ENCODE peak calls at places on chromosomes 6 and 20, in seven cellular contexts. One of them, this sample, is unnamed.

GRCh38 chr6:113246186-113246585 is 611.0 kb upstream of the MARCKS start:
- DNase-seq in cardiac muscle cell: no peak
- DNase-seq in BJ: no peak
- DNase-seq in PC-9: no peak
- DNase-seq in choroid plexus epithelial cell: peak
- DNase-seq in transverse colon: no peak
- DNase-seq in lower lobe of right lung: no peak
- DNase-seq in this sample: no peak

GRCh38 chr6:152984387-152984872 is 1.6 kb upstream of the FBXO5 start:
- DNase-seq in lower lobe of right lung: no peak
- DNase-seq in PC-9: no peak
- DNase-seq in cardiac muscle cell: no peak
- DNase-seq in choroid plexus epithelial cell: no peak
- DNase-seq in BJ: no peak
- DNase-seq in transverse colon: no peak
- DNase-seq in this sample: no peak

GRCh38 chr6:160202411-160202810 is 56.2 kb downstream of the SLC22A2 start:
- DNase-seq in transverse colon: no peak
- DNase-seq in choroid plexus epithelial cell: no peak
- DNase-seq in PC-9: no peak
- DNase-seq in lower lobe of right lung: no peak
- DNase-seq in cardiac muscle cell: no peak
- DNase-seq in BJ: peak
- DNase-seq in this sample: peak

GRCh38 chr6:144417686-144418085 is 132.6 kb downstream of the UTRN start:
- DNase-seq in transverse colon: no peak
- DNase-seq in PC-9: no peak
- DNase-seq in choroid plexus epithelial cell: peak
- DNase-seq in lower lobe of right lung: no peak
- DNase-seq in BJ: no peak
- DNase-seq in cardiac muscle cell: no peak
- DNase-seq in this sample: no peak

GRCh38 chr6:125046107-125046925 is 84.1 kb downstream of the RNF217 start:
- DNase-seq in lower lobe of right lung: no peak
- DNase-seq in choroid plexus epithelial cell: no peak
- DNase-seq in cardiac muscle cell: no peak
- DNase-seq in transverse colon: no peak
- DNase-seq in PC-9: peak
- DNase-seq in BJ: peak
- DNase-seq in this sample: no peak

GRCh38 chr6:155126727-155127439 is 131.8 kb downstream of the TIAM2 start:
- DNase-seq in transverse colon: no peak
- DNase-seq in cardiac muscle cell: no peak
- DNase-seq in PC-9: peak
- DNase-seq in choroid plexus epithelial cell: peak
- DNase-seq in lower lobe of right lung: no peak
- DNase-seq in BJ: no peak
- DNase-seq in this sample: no peak

GRCh38 chr6:13689511-13690256 is 22.0 kb downstream of the RANBP9 start:
- DNase-seq in transverse colon: no peak
- DNase-seq in BJ: no peak
- DNase-seq in lower lobe of right lung: no peak
- DNase-seq in PC-9: no peak
- DNase-seq in choroid plexus epithelial cell: no peak
- DNase-seq in cardiac muscle cell: no peak
- DNase-seq in this sample: no peak

GRCh38 chr6:105445461-105445860 is 42.6 kb upstream of the PREP start:
- DNase-seq in transverse colon: no peak
- DNase-seq in BJ: no peak
- DNase-seq in lower lobe of right lung: no peak
- DNase-seq in choroid plexus epithelial cell: no peak
- DNase-seq in PC-9: no peak
- DNase-seq in cardiac muscle cell: no peak
- DNase-seq in this sample: no peak

GRCh38 chr20:41223112-41223511 is 85.8 kb downstream of the PLCG1 start:
- DNase-seq in PC-9: no peak
- DNase-seq in BJ: no peak
- DNase-seq in choroid plexus epithelial cell: peak
- DNase-seq in cardiac muscle cell: no peak
- DNase-seq in transverse colon: no peak
- DNase-seq in lower lobe of right lung: no peak
- DNase-seq in this sample: no peak

GRCh38 chr6:108134213-108134973 is 31.4 kb upstream of the NR2E1 start:
- DNase-seq in cardiac muscle cell: no peak
- DNase-seq in BJ: no peak
- DNase-seq in PC-9: no peak
- DNase-seq in transverse colon: no peak
- DNase-seq in lower lobe of right lung: no peak
- DNase-seq in choroid plexus epithelial cell: no peak
- DNase-seq in this sample: no peak
- H3K4me3 ChIP-seq in cardiac muscle cell: peak
- H3K4me3 ChIP-seq in BJ: peak
- H3K4me3 ChIP-seq in PC-9: peak
- H3K4me3 ChIP-seq in transverse colon: peak
- H3K4me3 ChIP-seq in lower lobe of right lung: peak
- H3K4me3 ChIP-seq in choroid plexus epithelial cell: peak
- H3K4me3 ChIP-seq in this sample: no peak

GRCh38 chr6:16402501-16402900 is 164.1 kb downstream of the GMPR start:
- DNase-seq in cardiac muscle cell: no peak
- DNase-seq in lower lobe of right lung: no peak
- DNase-seq in PC-9: no peak
- DNase-seq in BJ: peak
- DNase-seq in choroid plexus epithelial cell: peak
- DNase-seq in transverse colon: no peak
- DNase-seq in this sample: no peak

GRCh38 chr6:16401868-16402267 is 163.5 kb downstream of the GMPR start:
- DNase-seq in PC-9: no peak
- DNase-seq in choroid plexus epithelial cell: peak
- DNase-seq in cardiac muscle cell: no peak
- DNase-seq in lower lobe of right lung: no peak
- DNase-seq in BJ: no peak
- DNase-seq in transverse colon: no peak
- DNase-seq in this sample: no peak

GRCh38 chr6:16404456-16404855 is 166.1 kb downstream of the GMPR start:
- DNase-seq in transverse colon: no peak
- DNase-seq in PC-9: no peak
- DNase-seq in choroid plexus epithelial cell: no peak
- DNase-seq in cardiac muscle cell: no peak
- DNase-seq in lower lobe of right lung: no peak
- DNase-seq in BJ: no peak
- DNase-seq in this sample: no peak

GRCh38 chr6:16405349-16405865 is 167.0 kb downstream of the GMPR start:
- DNase-seq in transverse colon: no peak
- DNase-seq in lower lobe of right lung: no peak
- DNase-seq in choroid plexus epithelial cell: no peak
- DNase-seq in cardiac muscle cell: no peak
- DNase-seq in PC-9: no peak
- DNase-seq in BJ: no peak
- DNase-seq in this sample: no peak

GRCh38 chr6:16403831-16404230 is 165.4 kb downstream of the GMPR start:
- DNase-seq in cardiac muscle cell: no peak
- DNase-seq in BJ: no peak
- DNase-seq in choroid plexus epithelial cell: peak
- DNase-seq in transverse colon: no peak
- DNase-seq in PC-9: no peak
- DNase-seq in lower lobe of right lung: no peak
- DNase-seq in this sample: no peak
- TF ChIP-seq CTCF in cardiac muscle cell: peak
- TF ChIP-seq CTCF in BJ: no peak
- TF ChIP-seq CTCF in choroid plexus epithelial cell: no peak
- TF ChIP-seq CTCF in transverse colon: no peak
- TF ChIP-seq CTCF in PC-9: peak
- TF ChIP-seq CTCF in lower lobe of right lung: no peak
- TF ChIP-seq CTCF in this sample: no peak

GRCh38 chr6:656460-657252 is at the start of gene HUS1B:
- DNase-seq in lower lobe of right lung: no peak
- DNase-seq in cardiac muscle cell: no peak
- DNase-seq in PC-9: no peak
- DNase-seq in choroid plexus epithelial cell: no peak
- DNase-seq in BJ: no peak
- DNase-seq in transverse colon: no peak
- DNase-seq in this sample: no peak

GRCh38 chr6:659716-660581 is 3.0 kb upstream of the HUS1B start:
- DNase-seq in BJ: no peak
- DNase-seq in cardiac muscle cell: no peak
- DNase-seq in transverse colon: no peak
- DNase-seq in lower lobe of right lung: no peak
- DNase-seq in choroid plexus epithelial cell: no peak
- DNase-seq in PC-9: no peak
- DNase-seq in this sample: no peak

GRCh38 chr6:658244-658643 is 1.3 kb upstream of the HUS1B start:
- DNase-seq in cardiac muscle cell: peak
- DNase-seq in BJ: peak
- DNase-seq in transverse colon: no peak
- DNase-seq in PC-9: no peak
- DNase-seq in choroid plexus epithelial cell: peak
- DNase-seq in lower lobe of right lung: no peak
- DNase-seq in this sample: peak

GRCh38 chr6:657743-658142 is 843 bp upstream of the HUS1B start:
- DNase-seq in BJ: no peak
- DNase-seq in choroid plexus epithelial cell: no peak
- DNase-seq in transverse colon: no peak
- DNase-seq in lower lobe of right lung: no peak
- DNase-seq in PC-9: no peak
- DNase-seq in cardiac muscle cell: no peak
- DNase-seq in this sample: no peak

DNA sequence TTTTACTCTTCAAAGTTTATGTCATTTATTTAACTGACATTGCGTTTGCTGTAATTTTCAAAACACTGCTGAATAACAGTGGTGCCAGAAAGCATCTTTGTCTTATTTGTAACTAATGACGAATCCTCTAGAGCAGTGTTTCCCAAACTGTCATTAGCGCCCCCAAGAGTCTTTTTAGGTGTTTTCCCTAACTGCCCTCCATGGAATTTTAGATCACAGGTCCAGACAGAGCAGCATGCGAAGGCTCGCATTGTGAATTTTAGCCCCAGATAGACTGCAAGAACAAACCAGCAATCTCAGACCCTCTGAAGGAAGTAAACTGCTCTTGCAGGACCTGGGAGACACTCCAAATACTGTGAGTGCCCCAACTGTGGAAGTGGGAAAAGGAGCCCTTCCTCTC is 2.3 kb upstream of the HUS1B start:
- DNase-seq in cardiac muscle cell: no peak
- DNase-seq in transverse colon: no peak
- DNase-seq in BJ: no peak
- DNase-seq in PC-9: no peak
- DNase-seq in choroid plexus epithelial cell: no peak
- DNase-seq in lower lobe of right lung: no peak
- DNase-seq in this sample: no peak
- H3K4me3 ChIP-seq in cardiac muscle cell: no peak
- H3K4me3 ChIP-seq in transverse colon: no peak
- H3K4me3 ChIP-seq in BJ: no peak
- H3K4me3 ChIP-seq in PC-9: no peak
- H3K4me3 ChIP-seq in choroid plexus epithelial cell: no peak
- H3K4me3 ChIP-seq in lower lobe of right lung: no peak
- H3K4me3 ChIP-seq in this sample: no peak

GRCh38 chr20:50982372-50982771 is 23.8 kb downstream of the MOCS3 start:
- DNase-seq in transverse colon: peak
- DNase-seq in lower lobe of right lung: peak
- DNase-seq in PC-9: peak
- DNase-seq in BJ: peak
- DNase-seq in cardiac muscle cell: no peak
- DNase-seq in choroid plexus epithelial cell: peak
- DNase-seq in this sample: no peak

GRCh38 chr20:50980851-50981713 is 22.5 kb downstream of the MOCS3 start:
- DNase-seq in BJ: no peak
- DNase-seq in lower lobe of right lung: peak
- DNase-seq in PC-9: peak
- DNase-seq in transverse colon: peak
- DNase-seq in cardiac muscle cell: peak
- DNase-seq in choroid plexus epithelial cell: peak
- DNase-seq in this sample: no peak

GRCh38 chr20:50980071-50980681 is 21.6 kb downstream of the MOCS3 start:
- DNase-seq in cardiac muscle cell: no peak
- DNase-seq in transverse colon: no peak
- DNase-seq in lower lobe of right lung: no peak
- DNase-seq in choroid plexus epithelial cell: peak
- DNase-seq in PC-9: peak
- DNase-seq in BJ: peak
- DNase-seq in this sample: peak

GRCh38 chr20:50977066-50978045 is 18.7 kb downstream of the MOCS3 start:
- DNase-seq in BJ: no peak
- DNase-seq in choroid plexus epithelial cell: no peak
- DNase-seq in PC-9: no peak
- DNase-seq in cardiac muscle cell: peak
- DNase-seq in lower lobe of right lung: no peak
- DNase-seq in transverse colon: no peak
- DNase-seq in this sample: no peak

GRCh38 chr20:50981714-50982048 is 23.1 kb downstream of the MOCS3 start:
- DNase-seq in PC-9: no peak
- DNase-seq in transverse colon: no peak
- DNase-seq in choroid plexus epithelial cell: no peak
- DNase-seq in lower lobe of right lung: no peak
- DNase-seq in BJ: no peak
- DNase-seq in cardiac muscle cell: no peak
- DNase-seq in this sample: no peak
- TF ChIP-seq CTCF in PC-9: peak
- TF ChIP-seq CTCF in transverse colon: no peak
- TF ChIP-seq CTCF in choroid plexus epithelial cell: no peak
- TF ChIP-seq CTCF in lower lobe of right lung: no peak
- TF ChIP-seq CTCF in BJ: no peak
- TF ChIP-seq CTCF in cardiac muscle cell: no peak
- TF ChIP-seq CTCF in this sample: no peak

GRCh38 chr6:109118955-109119354 is 23.6 kb downstream of the CEP57L1 start:
- DNase-seq in transverse colon: no peak
- DNase-seq in BJ: no peak
- DNase-seq in cardiac muscle cell: no peak
- DNase-seq in lower lobe of right lung: no peak
- DNase-seq in PC-9: no peak
- DNase-seq in choroid plexus epithelial cell: no peak
- DNase-seq in this sample: no peak

GRCh38 chr6:109121411-109121810 is 26.1 kb downstream of the CEP57L1 start:
- DNase-seq in BJ: no peak
- DNase-seq in cardiac muscle cell: no peak
- DNase-seq in transverse colon: no peak
- DNase-seq in choroid plexus epithelial cell: peak
- DNase-seq in PC-9: no peak
- DNase-seq in lower lobe of right lung: no peak
- DNase-seq in this sample: no peak

GRCh38 chr6:109118337-109118736 is 23.0 kb downstream of the CEP57L1 start:
- DNase-seq in transverse colon: no peak
- DNase-seq in cardiac muscle cell: no peak
- DNase-seq in lower lobe of right lung: no peak
- DNase-seq in BJ: no peak
- DNase-seq in PC-9: no peak
- DNase-seq in choroid plexus epithelial cell: no peak
- DNase-seq in this sample: no peak

GRCh38 chr6:109117346-109118035 is 22.2 kb downstream of the CEP57L1 start:
- DNase-seq in cardiac muscle cell: no peak
- DNase-seq in choroid plexus epithelial cell: no peak
- DNase-seq in BJ: no peak
- DNase-seq in lower lobe of right lung: no peak
- DNase-seq in transverse colon: peak
- DNase-seq in PC-9: no peak
- DNase-seq in this sample: no peak
- H3K4me3 ChIP-seq in cardiac muscle cell: no peak
- H3K4me3 ChIP-seq in choroid plexus epithelial cell: no peak
- H3K4me3 ChIP-seq in BJ: no peak
- H3K4me3 ChIP-seq in lower lobe of right lung: no peak
- H3K4me3 ChIP-seq in transverse colon: no peak
- H3K4me3 ChIP-seq in PC-9: no peak
- H3K4me3 ChIP-seq in this sample: no peak